ENCODE peak calls at places on chromosomes 11 and 22, in nine cellular contexts. L is NCI-H146; Q is mucosa of gallbladder; O is Calu3; W is activated CD4-positive, alpha-beta T cell treated with anti-CD3 and anti-CD28 coated beads, Interleukin-2, amount 10 ng/mL, durations not matched to agents 7 days and 5 days; N is T-helper 2 cell; H is effector memory CD8-positive, alpha-beta T cell; E is T-helper 1 cell; A is NCI-H1105. F is an unnamed sample.

GRCh38 chr11:47606731-47607130 is 12.5 kb upstream of the C1QTNF4 start:
- DNase-seq in Q (no peak), L (no peak), N (no peak), W (no peak), A (no peak), E (no peak), O (no peak), H (no peak), F (no peak)

GRCh38 chr11:17603056-17603825 is 56.2 kb downstream of the OTOG start:
- DNase-seq in W (no peak), Q (peak), N (no peak), E (no peak), L (no peak), A (no peak), O (no peak), H (no peak), F (no peak)

GRCh38 chr22:48310740-48311139 is 1516.9 kb downstream of the BRD1 start:
- DNase-seq in O (no peak), W (no peak), Q (no peak), N (no peak), H (no peak), A (no peak), L (no peak), E (no peak), F (no peak)

GRCh38 chr22:17112491-17113042 is 8.6 kb downstream of the TMEM121B start:
- DNase-seq in L (no peak), E (no peak), O (no peak), A (no peak), N (no peak), H (no peak), W (no peak), Q (no peak), F (no peak)

GRCh38 chr11:99020324-99021225 is at the start of gene CNTN5:
- DNase-seq in O (peak), A (peak), L (peak), N (no peak), Q (no peak), H (no peak), W (peak), E (peak), F (peak)

GRCh38 chr11:119051440-119052162 is 5.4 kb downstream of the HYOU1 start:
- DNase-seq in N (no peak), W (no peak), E (no peak), H (no peak), A (no peak), O (no peak), L (no peak), Q (no peak), F (no peak)

GRCh38 chr11:59249535-59249934 is 36.8 kb upstream of the MPEG1 start:
- DNase-seq in N (no peak), L (no peak), Q (no peak), E (no peak), A (no peak), W (no peak), O (no peak), H (no peak), F (no peak)

GRCh38 chr11:128929991-128930390 is 12.7 kb downstream of the TP53AIP1 start:
- DNase-seq in Q (no peak), N (no peak), A (no peak), H (no peak), E (no peak), W (no peak), O (no peak), L (no peak), F (no peak)

F was measured in lower lobe of right lung.